ENCODE peak calls at places on chromosome 9, in six cellular contexts. U, S, V, Q, C and F are unnamed samples.

GRCh38 chr9:112110773-112111106 is 64.4 kb downstream of the SUSD1 start:
- DNase-seq in U (no peak), S (no peak), V (no peak), Q (no peak), C (no peak), F (no peak)

GRCh38 chr9:108919517-108919916 is 14.4 kb downstream of the ELP1 start:
- DNase-seq in U (no peak), S (no peak), V (no peak), Q (no peak), C (no peak), F (no peak)

GRCh38 chr9:107737987-107738743 is 248.6 kb upstream of the KLF4 start:
- DNase-seq in U (no peak), S (no peak), V (peak), Q (peak), C (peak), F (no peak)

GRCh38 chr9:121985792-121986494 is 107.2 kb downstream of the TTLL11 start:
- DNase-seq in U (no peak), S (no peak), V (no peak), Q (no peak), C (no peak), F (no peak)

GRCh38 chr9:71119746-71120145 is 1.7 kb downstream of the TRPM3 start:
- DNase-seq in U (no peak), S (no peak), V (no peak), Q (no peak), C (no peak), F (no peak)

GRCh38 chr9:27157736-27158135 is 48.7 kb downstream of the TEK start:
- DNase-seq in U (no peak), S (no peak), V (no peak), Q (no peak), C (no peak), F (no peak)

GRCh38 chr9:11457809-11458785 is 845.3 kb upstream of the PTPRD start:
- DNase-seq in U (no peak), S (no peak), V (no peak), Q (no peak), C (no peak), F (no peak)

GRCh38 chr9:133483611-133484010 is 4.7 kb upstream of the SLC2A6 start:
- DNase-seq in U (no peak), S (no peak), V (no peak), Q (no peak), C (no peak), F (no peak)

GRCh38 chr9:89923961-89924504 is 319.2 kb downstream of the GADD45G start:
- DNase-seq in U (no peak), S (no peak), V (no peak), Q (no peak), C (no peak), F (no peak)

GRCh38 chr9:31030741-31031202 is 1353.7 kb upstream of the ACO1 start:
- DNase-seq in U (peak), S (no peak), V (no peak), Q (peak), C (no peak), F (no peak)

GRCh38 chr9:113289091-113289490 is 13.6 kb downstream of the PRPF4 start:
- DNase-seq in U (no peak), S (no peak), V (no peak), Q (no peak), C (peak), F (no peak)

GRCh38 chr9:109640232-109641078 is 139.5 kb upstream of the PALM2AKAP2 start:
- DNase-seq in U (peak), S (no peak), V (no peak), Q (peak), C (peak), F (no peak)

GRCh38 chr9:5633243-5633642 is 4.3 kb downstream of the RIC1 start:
- DNase-seq in U (no peak), S (no peak), V (no peak), Q (no peak), C (peak), F (no peak)

GRCh38 chr9:35826071-35826701 is 2.3 kb downstream of the FAM221B start:
- DNase-seq in U (no peak), S (no peak), V (no peak), Q (peak), C (peak), F (peak)

GRCh38 chr9:107274096-107274495 is 9.0 kb upstream of the RAD23B start:
- DNase-seq in U (no peak), S (no peak), V (no peak), Q (no peak), C (peak), F (no peak)

GRCh38 chr9:134434896-134435506 is 108.7 kb downstream of the RXRA start:
- DNase-seq in U (no peak), S (no peak), V (peak), Q (no peak), C (peak), F (no peak)

GRCh38 chr9:110767559-110768063 is 99.0 kb downstream of the MUSK start:
- DNase-seq in U (no peak), S (no peak), V (peak), Q (no peak), C (peak), F (no peak)

GRCh38 chr9:136625101-136626065 is 37.3 kb upstream of the EGFL7 start:
- DNase-seq in U (no peak), S (no peak), V (no peak), Q (peak), C (peak), F (no peak)

GRCh38 chr9:75265525-75265972 is 177.2 kb downstream of the OSTF1 start:
- DNase-seq in U (peak), S (peak), V (peak), Q (peak), C (peak), F (peak)